ENCODE peak calls at places on chromosomes 2 and 18, in ten cellular contexts. O, W, V, H, P, Y, T, E, Q and U are unnamed samples.

GRCh38 chr2:37653805-37654378 is 17.6 kb downstream of the CDC42EP3 start:
- DNase-seq in Q (no peak), V (no peak), O (peak; percentile 13), E (no peak), P (no peak), H (no peak), Y (peak; percentile 46), W (no peak), T (no peak), U (no peak)

GRCh38 chr2:28276076-28276618 is 116.5 kb upstream of the FOSL2 start:
- DNase-seq in Q (peak; percentile 89), W (no peak), O (no peak), T (peak; percentile 86), Y (peak; percentile 99), V (no peak), E (no peak), H (no peak), P (no peak), U (no peak)

GRCh38 chr2:107595749-107596148 is 230.9 kb upstream of the RGPD4 start:
- DNase-seq in T (peak; percentile 24), E (no peak), Y (peak; percentile 50), Q (peak; percentile 47), V (no peak), W (no peak), H (no peak), O (no peak), P (no peak), U (no peak)

GRCh38 chr2:65366595-65367125 is 65.7 kb downstream of the SPRED2 start:
- DNase-seq in Q (peak; percentile 90), H (peak; percentile 55), E (no peak), Y (peak; percentile 92), V (no peak), P (peak; percentile 60), T (peak; percentile 73), O (no peak), W (no peak), U (peak; percentile 35)

GRCh38 chr2:20182241-20182931 is 42.5 kb downstream of the SDC1 start:
- DNase-seq in W (no peak), T (no peak), Y (peak; percentile 93), V (no peak), Q (peak; percentile 63), P (no peak), O (no peak), E (no peak), H (peak; percentile 62), U (no peak)

GRCh38 chr2:42196403-42197267 is 27.5 kb downstream of the EML4 start:
- DNase-seq in P (peak; percentile 59), T (peak; percentile 93), W (peak; percentile 15), Q (peak; percentile 71), V (no peak), Y (peak; percentile 60), O (no peak), E (no peak), H (peak; percentile 25), U (peak; percentile 79)

GRCh38 chr2:136801628-136802027 is 36.3 kb downstream of the THSD7B start:
- DNase-seq in W (no peak), O (no peak), H (no peak), E (no peak), Y (no peak), T (no peak), V (no peak), P (no peak), Q (no peak), U (no peak)

GRCh38 chr18:22048932-22049615 is 120.3 kb upstream of the GATA6 start:
- DNase-seq in E (no peak), O (no peak), H (no peak), Q (no peak), W (no peak), Y (no peak), V (no peak), P (no peak), T (peak; percentile 56), U (no peak)

GRCh38 chr2:27078267-27079194 is at the start of gene EMILIN1:
- DNase-seq in H (no peak), E (no peak), T (peak; percentile 19), V (no peak), O (no peak), Q (peak; percentile 98), W (no peak), Y (no peak), P (no peak), U (peak; percentile 91)

GRCh38 chr18:48123965-48124364 is 193.5 kb upstream of the SMAD2 start:
- DNase-seq in Y (no peak), Q (no peak), O (no peak), T (no peak), E (no peak), W (no peak), P (no peak), H (no peak), V (no peak), U (no peak)

GRCh38 chr2:101912545-101912944 is 79.2 kb upstream of the IL1R2 start:
- DNase-seq in V (no peak), H (no peak), P (no peak), Y (no peak), Q (no peak), W (no peak), E (no peak), T (no peak), O (peak; percentile 13), U (no peak)

GRCh38 chr18:56563568-56563967 is 74.8 kb downstream of the TXNL1 start:
- DNase-seq in T (peak; percentile 92), H (no peak), E (no peak), Y (no peak), V (no peak), W (no peak), P (peak; percentile 51), O (no peak), Q (no peak), U (peak; percentile 18)

GRCh38 chr2:105179469-105180372 is 61.8 kb upstream of the GPR45 start:
- DNase-seq in O (no peak), H (peak; percentile 49), T (peak; percentile 67), P (peak; percentile 51), V (no peak), E (no peak), Q (peak; percentile 76), W (no peak), Y (peak; percentile 86), U (peak; percentile 53)

GRCh38 chr2:24489942-24490673 is 946 bp upstream of the NCOA1 start:
- DNase-seq in V (no peak), P (peak; percentile 22), W (no peak), Y (peak; percentile 33), T (peak; percentile 80), H (no peak), E (no peak), Q (peak; percentile 27), O (no peak), U (no peak)

GRCh38 chr2:3637692-3638455 is 20.1 kb upstream of the ALLC start:
- DNase-seq in Y (no peak), T (no peak), Q (no peak), V (no peak), O (no peak), E (no peak), W (no peak), H (no peak), P (no peak), U (no peak)

GRCh38 chr18:79818036-79818435 is 20.3 kb downstream of the KCNG2 start:
- DNase-seq in W (no peak), H (no peak), P (no peak), Q (no peak), V (no peak), Y (no peak), T (no peak), E (no peak), O (no peak), U (no peak)

GRCh38 chr2:109497447-109497846 is 116.3 kb downstream of the SEPTIN10 start:
- DNase-seq in P (no peak), Y (no peak), E (no peak), H (no peak), Q (peak; percentile 21), O (no peak), W (no peak), V (no peak), T (no peak), U (no peak)

GRCh38 chr2:70923378-70924015 is 12.2 kb upstream of the ATP6V1B1 start:
- DNase-seq in E (no peak), O (no peak), Y (no peak), W (no peak), P (peak; percentile 46), T (peak; percentile 71), Q (no peak), H (no peak), V (no peak), U (no peak)

GRCh38 chr18:48997681-48997984 is 46.9 kb upstream of the SMAD7 start:
- DNase-seq in V (no peak), P (no peak), Y (no peak), Q (no peak), E (no peak), O (no peak), T (no peak), H (no peak), W (no peak), U (no peak)

GRCh38 chr18:63454497-63454896 is 22.3 kb upstream of the SERPINB5 start:
- DNase-seq in P (no peak), T (no peak), W (no peak), E (no peak), H (no peak), O (no peak), V (no peak), Y (peak; percentile 39), Q (no peak), U (no peak)

GRCh38 chr2:207463996-207464395 is 65.8 kb upstream of the CREB1 start:
- DNase-seq in P (no peak), E (no peak), W (no peak), O (no peak), H (no peak), V (no peak), Y (no peak), T (no peak), Q (no peak), U (no peak)

GRCh38 chr2:230888824-230889400 is 24.2 kb downstream of the ITM2C start:
- DNase-seq in T (no peak), P (no peak), W (no peak), Q (no peak), O (no peak), V (no peak), Y (no peak), H (no peak), E (no peak), U (no peak)